ENCODE peak calls at places on chromosome 5, in ten cellular contexts. Z, W, O, Y, A, M, E, H, V and L are unnamed samples.

GRCh38 chr5:133967124-133967523 is 1.3 kb downstream of the C5orf15 start:
- DNase-seq in E (no peak), V (no peak), O (no peak), A (no peak), Y (no peak), M (no peak), H (no peak), W (no peak), Z (no peak), L (peak)

GRCh38 chr5:64869419-64869818 is 100.7 kb downstream of the CWC27 start:
- DNase-seq in H (peak), Y (no peak), E (peak), O (peak), V (no peak), A (no peak), W (no peak), Z (no peak), M (no peak), L (peak)

GRCh38 chr5:127299678-127300077 is 9.1 kb downstream of the MEGF10 start:
- DNase-seq in W (peak), Y (no peak), H (no peak), Z (no peak), A (no peak), E (no peak), O (no peak), V (no peak), M (peak), L (peak)

GRCh38 chr5:36877667-36878420 is 1.3 kb downstream of the NIPBL start:
- DNase-seq in E (peak), Z (no peak), V (no peak), H (peak), A (no peak), M (no peak), O (peak), W (peak), Y (no peak), L (peak)

GRCh38 chr5:32866138-32866537 is 155.0 kb downstream of the NPR3 start:
- DNase-seq in A (no peak), Y (no peak), E (no peak), V (no peak), W (no peak), Z (no peak), O (no peak), H (no peak), M (no peak), L (no peak)

GRCh38 chr5:170069512-170069911 is 36.2 kb upstream of the FOXI1 start:
- DNase-seq in Z (no peak), M (no peak), H (no peak), O (no peak), V (no peak), A (no peak), W (no peak), E (no peak), Y (no peak), L (no peak)

GRCh38 chr5:40386293-40386692 is 293.4 kb upstream of the PTGER4 start:
- DNase-seq in Y (no peak), H (no peak), M (no peak), V (no peak), Z (no peak), A (peak), E (no peak), W (no peak), O (no peak), L (peak)

GRCh38 chr5:134647750-134648424 is 698 bp upstream of the SEC24A start:
- DNase-seq in M (no peak), A (peak), Y (no peak), H (peak), V (no peak), Z (peak), W (no peak), O (peak), E (peak), L (peak)

GRCh38 chr5:139105621-139106071 is 92.5 kb downstream of the SIL1 start:
- DNase-seq in Y (no peak), E (no peak), Z (no peak), V (no peak), O (no peak), M (peak), W (peak), H (no peak), A (no peak), L (no peak)

GRCh38 chr5:143117821-143118220 is 285.7 kb downstream of the NR3C1 start:
- DNase-seq in Y (no peak), M (no peak), E (no peak), O (no peak), V (no peak), W (no peak), Z (no peak), A (no peak), H (no peak), L (no peak)

GRCh38 chr5:78693339-78693738 is 44.8 kb upstream of the LHFPL2 start:
- DNase-seq in H (no peak), M (no peak), O (no peak), E (no peak), V (no peak), A (no peak), Y (no peak), W (no peak), Z (no peak), L (no peak)

GRCh38 chr5:10233505-10233904 is 16.2 kb downstream of the ATPSCKMT start:
- DNase-seq in Z (no peak), O (no peak), W (no peak), Y (no peak), V (no peak), H (peak), A (no peak), E (peak), M (no peak), L (peak)

GRCh38 chr5:9456435-9457042 is 89.3 kb downstream of the SEMA5A start:
- DNase-seq in O (no peak), Z (no peak), V (no peak), Y (no peak), M (no peak), A (no peak), W (no peak), E (peak), H (no peak), L (peak)

GRCh38 chr5:160188968-160189319 is 40.4 kb upstream of the FABP6 start:
- DNase-seq in E (no peak), Y (no peak), W (no peak), A (no peak), Z (no peak), H (no peak), M (no peak), O (no peak), V (no peak), L (no peak)

GRCh38 chr5:80251636-80252035 is 4.2 kb downstream of the SERINC5 start:
- DNase-seq in W (no peak), Y (no peak), V (no peak), Z (no peak), O (peak), A (no peak), H (peak), M (no peak), E (peak), L (no peak)

GRCh38 chr5:158522001-158522400 is 577.7 kb downstream of the EBF1 start:
- DNase-seq in E (peak), M (no peak), W (no peak), A (no peak), Z (no peak), V (no peak), O (no peak), Y (no peak), H (peak), L (peak)

GRCh38 chr5:151648988-151649387 is 37.7 kb downstream of the SPARC start:
- DNase-seq in M (no peak), O (no peak), W (no peak), V (no peak), A (no peak), E (no peak), H (no peak), Y (no peak), Z (no peak), L (no peak)

GRCh38 chr5:168365581-168366081 is 74.2 kb downstream of the WWC1 start:
- DNase-seq in O (peak), Y (no peak), M (no peak), E (peak), V (no peak), Z (no peak), A (no peak), W (no peak), H (peak), L (no peak)

GRCh38 chr5:170632266-170632984 is 128.6 kb downstream of the KCNIP1 start:
- DNase-seq in Y (no peak), M (no peak), H (no peak), V (no peak), A (no peak), E (no peak), O (no peak), Z (no peak), W (no peak), L (no peak)

GRCh38 chr5:608286-609087 is 3.7 kb upstream of the CEP72 start:
- DNase-seq in H (no peak), Y (no peak), Z (no peak), M (no peak), A (no peak), O (no peak), E (no peak), V (no peak), W (no peak), L (no peak)

GRCh38 chr5:151180291-151180690 is 22.7 kb upstream of the ANXA6 start:
- DNase-seq in Y (no peak), Z (no peak), E (no peak), O (no peak), W (no peak), A (no peak), M (no peak), V (peak), H (no peak), L (no peak)

GRCh38 chr5:1747803-1748085 is 51.9 kb downstream of the MRPL36 start:
- DNase-seq in H (no peak), O (no peak), Y (no peak), Z (no peak), V (no peak), E (no peak), M (no peak), W (no peak), A (no peak), L (no peak)

GRCh38 chr5:39526914-39527477 is 102.2 kb upstream of the DAB2 start:
- DNase-seq in A (no peak), O (no peak), E (no peak), H (no peak), Y (no peak), W (no peak), M (no peak), Z (no peak), V (no peak), L (no peak)

GRCh38 chr5:35656721-35657120 is 39.1 kb downstream of the SPEF2 start:
- DNase-seq in W (no peak), V (no peak), Z (no peak), Y (no peak), M (no peak), E (peak), O (no peak), H (no peak), A (no peak), L (no peak)

GRCh38 chr5:122775713-122776084 is 819 bp downstream of the SNX2 start:
- DNase-seq in M (no peak), H (no peak), Z (no peak), V (no peak), E (peak), W (peak), Y (no peak), A (no peak), O (no peak), L (peak)

GRCh38 chr5:157241483-157241882 is 24.4 kb upstream of the CYFIP2 start:
- DNase-seq in M (no peak), V (no peak), H (no peak), E (no peak), Y (no peak), W (no peak), Z (no peak), A (no peak), O (no peak), L (no peak)

GRCh38 chr5:118723021-118723338 is 265.4 kb downstream of the DTWD2 start:
- DNase-seq in H (no peak), V (no peak), W (no peak), M (no peak), A (no peak), E (no peak), O (no peak), Y (no peak), Z (no peak), L (peak)

GRCh38 chr5:32612134-32612888 is 27.0 kb downstream of the SUB1 start:
- DNase-seq in M (peak), Z (no peak), A (no peak), H (no peak), O (no peak), Y (no peak), W (peak), V (no peak), E (no peak), L (no peak)